ENCODE peak calls at places on chromosomes 3 and 15, in nine cellular contexts. W, F, Z, G, X, B, J, M and A are unnamed samples.
A peak's percentile ranks its signal among the peaks of the same experiment; 100 is the strongest.

GRCh38 chr15:78340243-78341056 is at the start of gene CRABP1:
- DNase-seq in B (no peak), X (no peak), J (no peak), F (peak; percentile 52), M (no peak), Z (no peak), G (no peak), W (no peak), A (no peak)

GRCh38 chr3:152385761-152386160 is 117.0 kb downstream of the MBNL1 start:
- DNase-seq in Z (peak; percentile 85), F (peak; percentile 14), M (peak; percentile 22), B (peak; percentile 39), J (no peak), G (no peak), W (no peak), X (no peak), A (no peak)

GRCh38 chr3:117553461-117553860 is 843.9 kb downstream of the TUSC7 start:
- DNase-seq in Z (peak; percentile 72), B (no peak), F (peak; percentile 55), M (no peak), W (no peak), J (no peak), X (no peak), G (no peak), A (peak; percentile 1)

GRCh38 chr3:52405601-52406115 is 39.2 kb downstream of the SEMA3G start:
- DNase-seq in F (no peak), M (no peak), J (no peak), Z (no peak), W (no peak), B (no peak), X (no peak), G (no peak), A (no peak)

GRCh38 chr15:74784426-74784825 is 2.5 kb downstream of the CSK start:
- DNase-seq in G (no peak), F (no peak), M (no peak), B (no peak), Z (no peak), X (no peak), W (no peak), J (no peak), A (no peak)

GRCh38 chr3:177358968-177359600 is 161.8 kb upstream of the TBL1XR1 start:
- DNase-seq in G (peak; percentile 29), X (no peak), J (peak; percentile 39), B (no peak), Z (no peak), W (peak; percentile 28), F (peak; percentile 98), M (no peak), A (peak; percentile 46)

GRCh38 chr15:94523873-94524272 is 292.5 kb downstream of the MCTP2 start:
- DNase-seq in B (no peak), F (no peak), G (no peak), Z (no peak), J (no peak), W (no peak), M (no peak), X (no peak), A (no peak)

GRCh38 chr3:196991581-196992460 is 23.2 kb upstream of the PIGZ start:
- DNase-seq in G (no peak), F (no peak), Z (no peak), W (no peak), M (no peak), X (no peak), B (no peak), J (no peak), A (no peak)

GRCh38 chr3:27166888-27167287 is 202.3 kb downstream of the NEK10 start:
- DNase-seq in B (peak; percentile 68), Z (peak; percentile 91), J (no peak), M (peak; percentile 25), G (no peak), X (no peak), F (peak; percentile 60), W (no peak), A (no peak)

GRCh38 chr3:196631655-196632032 is 7.8 kb upstream of the NRROS start:
- DNase-seq in G (no peak), Z (no peak), F (no peak), W (no peak), X (no peak), J (no peak), B (no peak), M (no peak), A (no peak)

GRCh38 chr15:74193305-74193718 is 9.3 kb downstream of the STRA6 start:
- DNase-seq in G (no peak), X (no peak), M (no peak), F (no peak), B (no peak), J (no peak), W (no peak), Z (peak; percentile 91), A (no peak)

GRCh38 chr3:153595186-153595815 is 433.3 kb downstream of the RAP2B start:
- DNase-seq in J (no peak), F (peak; percentile 60), B (peak; percentile 11), X (no peak), Z (peak; percentile 50), W (no peak), G (no peak), M (no peak), A (peak; percentile 36)

GRCh38 chr15:49323207-49323606 is 99.8 kb upstream of the FGF7 start:
- DNase-seq in X (no peak), G (no peak), J (no peak), B (no peak), Z (no peak), W (no peak), M (no peak), F (no peak), A (no peak)

GRCh38 chr3:117404756-117405155 is 695.2 kb downstream of the TUSC7 start:
- DNase-seq in G (no peak), Z (no peak), F (no peak), B (no peak), J (no peak), M (no peak), X (no peak), W (no peak), A (no peak)

GRCh38 chr3:131218196-131218595 is 163.4 kb upstream of the NUDT16 start:
- DNase-seq in F (no peak), X (no peak), W (no peak), J (no peak), Z (peak; percentile 8), M (no peak), G (no peak), B (no peak), A (no peak)

GRCh38 chr15:99409097-99409473 is 156.7 kb upstream of the MEF2A start:
- DNase-seq in J (no peak), F (peak; percentile 77), G (peak; percentile 57), M (peak; percentile 80), X (peak; percentile 54), Z (peak; percentile 60), W (no peak), B (no peak), A (no peak)

GRCh38 chr15:68407141-68407885 is 24.6 kb downstream of the ITGA11 start:
- DNase-seq in F (no peak), J (no peak), W (no peak), Z (no peak), M (no peak), B (no peak), X (no peak), G (peak; percentile 2), A (no peak)

GRCh38 chr3:42790714-42791229 is 13.5 kb downstream of the HIGD1A start:
- DNase-seq in J (no peak), G (no peak), W (no peak), B (no peak), M (no peak), Z (no peak), F (no peak), X (no peak), A (no peak)

GRCh38 chr15:67832031-67832551 is 6.8 kb downstream of the SKOR1 start:
- DNase-seq in G (no peak), F (peak; percentile 80), Z (peak; percentile 29), X (no peak), M (no peak), J (no peak), W (no peak), B (no peak), A (no peak)

GRCh38 chr3:129644836-129645235 is 38.4 kb upstream of the PLXND1 start:
- DNase-seq in B (no peak), X (no peak), M (no peak), G (no peak), W (no peak), F (no peak), Z (no peak), J (no peak), A (no peak)

GRCh38 chr15:100725121-100726069 is 123.0 kb downstream of the ASB7 start:
- DNase-seq in X (no peak), Z (peak; percentile 93), B (peak; percentile 76), M (peak; percentile 35), G (no peak), W (no peak), F (no peak), J (no peak), A (no peak)

GRCh38 chr15:43903864-43904290 is 77.1 kb downstream of the WDR76 start:
- DNase-seq in B (peak; percentile 26), W (peak; percentile 35), Z (peak; percentile 58), G (peak; percentile 11), J (peak; percentile 54), X (peak; percentile 51), F (peak; percentile 92), M (peak; percentile 67), A (peak; percentile 23)

GRCh38 chr15:87354661-87355410 is 901.7 kb downstream of the NTRK3 start:
- DNase-seq in W (no peak), X (no peak), F (no peak), M (peak; percentile 14), B (no peak), J (no peak), G (no peak), Z (peak; percentile 82), A (no peak)

GRCh38 chr3:129026728-129027543 is 25.8 kb downstream of the EFCC1 start:
- DNase-seq in F (peak; percentile 95), M (peak; percentile 98), B (no peak), X (peak; percentile 76), J (peak; percentile 88), W (peak; percentile 84), Z (peak; percentile 48), G (peak; percentile 92), A (peak; percentile 93)